ENCODE peak calls at places on chromosome 4, in ten cellular contexts. G, U, E, Z, W, L, N, C, D and F are unnamed samples.

GRCh38 chr4:174550541-174550940 is 28.3 kb upstream of the HPGD start:
- DNase-seq in W (no peak), N (no peak), E (no peak), C (no peak), G (no peak), L (no peak), D (no peak), Z (no peak), U (no peak), F (no peak)

GRCh38 chr4:156252300-156253016 is 298.8 kb upstream of the CTSO start:
- DNase-seq in U (no peak), N (no peak), G (peak), L (no peak), W (no peak), D (no peak), C (no peak), E (no peak), Z (no peak), F (no peak)

GRCh38 chr4:1543976-1544375 is 137.7 kb upstream of the NKX1-1 start:
- DNase-seq in Z (no peak), N (no peak), G (no peak), E (no peak), L (no peak), C (no peak), W (no peak), U (no peak), D (no peak), F (no peak)

GRCh38 chr4:69026974-69027373 is 69.3 kb upstream of the UGT2B7 start:
- DNase-seq in U (no peak), E (no peak), C (no peak), G (no peak), L (no peak), W (no peak), N (no peak), Z (no peak), D (no peak), F (no peak)

GRCh38 chr4:149638073-149638472 is 177.6 kb downstream of the IQCM start:
- DNase-seq in N (no peak), C (no peak), D (no peak), E (no peak), U (no peak), G (peak), L (no peak), W (no peak), Z (peak), F (no peak)

GRCh38 chr4:97987019-97987648 is 156.1 kb downstream of the STPG2 start:
- DNase-seq in G (peak), C (no peak), D (no peak), E (no peak), Z (peak), N (no peak), U (peak), L (no peak), W (no peak), F (no peak)

GRCh38 chr4:113468165-113469022 is 293.1 kb downstream of the CAMK2D start:
- DNase-seq in U (peak), C (peak), Z (peak), E (peak), W (no peak), N (no peak), L (no peak), G (peak), D (peak), F (peak)

GRCh38 chr4:165464813-165465381 is 86.1 kb downstream of the CPE start:
- DNase-seq in D (no peak), L (no peak), W (no peak), C (no peak), G (peak), E (no peak), U (peak), Z (no peak), N (no peak), F (peak)

GRCh38 chr4:45568694-45569093 is 555.2 kb downstream of the GABRG1 start:
- DNase-seq in W (no peak), D (no peak), E (no peak), L (no peak), C (no peak), U (no peak), Z (no peak), G (no peak), N (no peak), F (no peak)

GRCh38 chr4:1488831-1489638 is 82.8 kb upstream of the NKX1-1 start:
- DNase-seq in W (no peak), N (no peak), L (peak), G (no peak), E (peak), Z (no peak), C (no peak), U (no peak), D (peak), F (no peak)

GRCh38 chr4:73723029-73723428 is 17.3 kb upstream of the CXCL8 start:
- DNase-seq in N (no peak), L (no peak), G (peak), U (no peak), W (no peak), C (no peak), D (no peak), Z (no peak), E (no peak), F (no peak)

GRCh38 chr4:163587867-163588266 is 93.4 kb downstream of the TMA16 start:
- DNase-seq in D (no peak), N (no peak), U (peak), C (no peak), E (peak), G (peak), Z (no peak), L (peak), W (no peak), F (peak)

GRCh38 chr4:111475001-111475400 is 670.3 kb upstream of the FAM241A start:
- DNase-seq in Z (peak), C (no peak), G (peak), L (peak), W (no peak), D (no peak), N (peak), U (peak), E (peak), F (no peak)

GRCh38 chr4:136036744-136037143 is 1495.5 kb downstream of the PCDH18 start:
- DNase-seq in U (peak), C (no peak), W (no peak), N (no peak), D (no peak), G (peak), Z (peak), E (no peak), L (no peak), F (no peak)

GRCh38 chr4:174437324-174437723 is 85.0 kb downstream of the HPGD start:
- DNase-seq in W (no peak), N (no peak), C (no peak), Z (peak), G (peak), D (no peak), E (no peak), L (no peak), U (no peak), F (no peak)

GRCh38 chr4:94525993-94526740 is 74.4 kb downstream of the PDLIM5 start:
- DNase-seq in G (peak), E (no peak), C (no peak), D (no peak), Z (no peak), L (no peak), W (no peak), N (no peak), U (no peak), F (no peak)

GRCh38 chr4:157550028-157550427 is 329.5 kb downstream of the GRIA2 start:
- DNase-seq in G (no peak), N (no peak), W (no peak), D (no peak), C (no peak), L (peak), Z (no peak), U (peak), E (no peak), F (no peak)

GRCh38 chr4:20805716-20806115 is 105.5 kb downstream of the PACRGL start:
- DNase-seq in C (no peak), G (peak), D (no peak), L (no peak), W (no peak), E (no peak), U (no peak), Z (peak), N (no peak), F (no peak)

GRCh38 chr4:186190456-186191265 is 706 bp upstream of the CYP4V2 start:
- DNase-seq in U (peak), D (no peak), G (peak), N (no peak), Z (no peak), L (peak), W (peak), E (peak), C (no peak), F (peak)

GRCh38 chr4:22463179-22463578 is 52.7 kb downstream of the ADGRA3 start:
- DNase-seq in U (peak), Z (no peak), W (no peak), G (no peak), L (no peak), N (no peak), E (peak), C (no peak), D (no peak), F (peak)

GRCh38 chr4:95124906-95125504 is 367.2 kb downstream of the BMPR1B start:
- DNase-seq in G (peak), U (peak), Z (no peak), D (no peak), C (no peak), N (peak), W (no peak), L (peak), E (peak), F (peak)

GRCh38 chr4:52263612-52264011 is 212.5 kb downstream of the SPATA18 start:
- DNase-seq in Z (peak), U (no peak), C (no peak), L (no peak), D (no peak), W (no peak), G (no peak), N (no peak), E (no peak), F (no peak)

GRCh38 chr4:113971706-113972360 is 7.6 kb downstream of the ARSJ start:
- DNase-seq in D (no peak), L (no peak), U (no peak), E (no peak), N (no peak), G (peak), W (no peak), Z (no peak), C (no peak), F (no peak)

GRCh38 chr4:94307231-94307840 is 35.3 kb downstream of the HPGDS start:
- DNase-seq in L (no peak), D (no peak), Z (no peak), W (no peak), C (no peak), G (peak), E (no peak), U (no peak), N (no peak), F (no peak)

GRCh38 chr4:108590776-108591175 is 29.6 kb upstream of the RPL34 start:
- DNase-seq in E (no peak), N (no peak), U (no peak), D (no peak), Z (no peak), W (no peak), G (peak), C (no peak), L (no peak), F (no peak)

GRCh38 chr4:32000846-32001488 is 1280.8 kb downstream of the PCDH7 start:
- DNase-seq in W (no peak), N (no peak), L (no peak), Z (no peak), G (no peak), E (no peak), C (no peak), U (no peak), D (no peak), F (no peak)

GRCh38 chr4:74543247-74543670 is 98.3 kb downstream of the AREG start:
- DNase-seq in Z (no peak), C (no peak), D (no peak), U (no peak), W (no peak), L (no peak), E (no peak), N (no peak), G (no peak), F (peak)

GRCh38 chr4:25238052-25238451 is 4.2 kb downstream of the PI4K2B start:
- DNase-seq in D (no peak), E (no peak), W (no peak), U (no peak), C (no peak), G (no peak), L (no peak), N (no peak), Z (no peak), F (no peak)

GRCh38 chr4:42995343-42995944 is 102.9 kb downstream of the GRXCR1 start:
- DNase-seq in G (peak), E (no peak), C (no peak), U (peak), D (no peak), Z (no peak), L (peak), W (no peak), N (no peak), F (no peak)

GRCh38 chr4:86032476-86033022 is 327.3 kb downstream of the MAPK10 start:
- DNase-seq in E (no peak), C (no peak), L (no peak), U (peak), N (no peak), W (no peak), D (peak), G (peak), Z (peak), F (no peak)

GRCh38 chr4:119493419-119493818 is 135.2 kb downstream of the PDE5A start:
- DNase-seq in L (no peak), G (peak), E (no peak), C (no peak), D (no peak), W (no peak), U (peak), N (no peak), Z (no peak), F (no peak)

GRCh38 chr4:127622923-127623754 is 9.6 kb upstream of the INTU start:
- DNase-seq in D (peak), C (peak), U (peak), L (peak), Z (no peak), G (no peak), W (peak), E (peak), N (peak), F (peak)

GRCh38 chr4:89248879-89249281 is 58.7 kb downstream of the GPRIN3 start:
- DNase-seq in N (no peak), E (no peak), Z (no peak), W (no peak), U (no peak), G (no peak), D (no peak), L (no peak), C (no peak), F (no peak)

GRCh38 chr4:17317526-17317925 is 194.4 kb downstream of the QDPR start:
- DNase-seq in D (no peak), C (no peak), L (no peak), Z (no peak), W (no peak), N (no peak), E (no peak), G (no peak), U (no peak), F (no peak)

GRCh38 chr4:161581262-161581661 is 582.5 kb downstream of the FSTL5 start:
- DNase-seq in G (peak), D (no peak), N (no peak), E (no peak), L (no peak), W (no peak), C (no peak), U (peak), Z (no peak), F (no peak)

GRCh38 chr4:13430834-13431568 is 53.1 kb downstream of the RAB28 start:
- DNase-seq in W (no peak), E (no peak), G (no peak), Z (no peak), U (peak), N (no peak), C (no peak), L (no peak), D (no peak), F (no peak)
- TF ChIP-seq CTCF in W (no peak), E (peak), G (no peak), Z (peak), U (peak), N (peak), C (peak), L (no peak), D (no peak), F (peak)

GRCh38 chr4:6769138-6769983 is 13.2 kb upstream of the KIAA0232 start:
- DNase-seq in N (no peak), W (no peak), L (no peak), Z (no peak), D (peak), E (no peak), C (no peak), G (no peak), U (no peak), F (peak)
- TF ChIP-seq CTCF in N (no peak), W (no peak), L (no peak), Z (no peak), D (no peak), E (no peak), C (no peak), G (no peak), U (no peak), F (no peak)

DNA sequence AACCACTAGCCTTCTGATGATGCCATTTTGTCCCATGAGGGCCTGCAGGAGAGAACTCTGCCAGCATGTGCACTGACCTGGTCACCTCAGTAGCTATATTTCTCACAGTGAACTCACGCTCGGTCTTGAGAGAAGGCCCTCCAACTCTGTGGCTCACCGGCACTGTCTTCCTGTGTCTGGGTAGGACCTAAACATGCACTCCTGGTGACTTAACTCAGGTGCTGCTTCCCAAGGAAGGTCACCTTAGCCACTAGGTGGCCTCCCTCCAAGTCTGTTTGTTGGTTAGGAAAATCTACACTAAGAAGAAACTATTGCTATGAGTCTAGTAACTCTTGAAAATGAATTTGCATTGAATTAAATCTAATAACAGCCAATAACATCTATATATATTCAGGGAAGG is 24.8 kb downstream of the TLR10 start:
- DNase-seq in Z (no peak), N (no peak), U (peak), W (no peak), E (peak), L (no peak), G (peak), C (no peak), D (no peak), F (peak)
- TF ChIP-seq CTCF in Z (peak), N (peak), U (peak), W (no peak), E (peak), L (no peak), G (no peak), C (no peak), D (no peak), F (no peak)

GRCh38 chr4:169009281-169010124 is 552 bp downstream of the CBR4 start:
- DNase-seq in Z (no peak), C (peak), G (peak), L (peak), D (peak), W (peak), E (peak), N (peak), U (peak), F (peak)
- TF ChIP-seq CTCF in Z (peak), C (no peak), G (peak), L (no peak), D (no peak), W (peak), E (no peak), N (no peak), U (no peak), F (no peak)

DNA sequence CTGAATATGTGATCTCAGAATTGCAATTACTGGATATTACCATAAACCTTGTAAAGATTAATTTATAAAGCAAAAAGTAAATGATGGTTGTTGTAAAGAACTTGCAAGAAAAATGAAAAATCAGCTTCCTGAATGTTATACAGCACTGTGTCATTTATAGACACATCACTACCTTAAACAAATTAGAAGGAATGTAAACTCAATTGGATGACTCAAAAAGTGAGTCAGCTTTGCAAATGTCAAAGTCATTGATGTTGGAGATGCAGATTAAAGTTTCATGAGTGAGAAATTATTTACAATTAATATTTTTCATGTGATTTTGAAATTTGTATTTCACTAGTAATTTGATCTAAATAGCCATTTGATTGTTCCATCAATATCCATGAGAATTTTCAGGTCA is 193.2 kb downstream of the RAPGEF2 start:
- DNase-seq in G (peak), U (no peak), W (no peak), N (no peak), C (no peak), E (no peak), L (no peak), D (no peak), Z (no peak), F (no peak)
- TF ChIP-seq CTCF in G (no peak), U (no peak), W (no peak), N (no peak), C (no peak), E (no peak), L (no peak), D (no peak), Z (no peak), F (no peak)

GRCh38 chr4:23899565-23899964 is 9.7 kb upstream of the PPARGC1A start:
- DNase-seq in C (no peak), E (no peak), D (no peak), L (no peak), Z (no peak), U (no peak), G (no peak), N (no peak), W (no peak), F (no peak)

GRCh38 chr4:23904639-23905061 is 14.8 kb upstream of the PPARGC1A start:
- DNase-seq in W (no peak), G (no peak), U (no peak), D (no peak), Z (no peak), N (no peak), C (no peak), E (no peak), L (no peak), F (no peak)

GRCh38 chr4:23900636-23901035 is 10.8 kb upstream of the PPARGC1A start:
- DNase-seq in W (no peak), U (no peak), E (no peak), D (no peak), C (no peak), Z (no peak), N (no peak), G (no peak), L (no peak), F (no peak)

GRCh38 chr4:23903859-23904438 is 14.1 kb upstream of the PPARGC1A start:
- DNase-seq in Z (no peak), W (no peak), G (peak), C (no peak), L (no peak), U (peak), N (no peak), D (no peak), E (no peak), F (no peak)

DNA sequence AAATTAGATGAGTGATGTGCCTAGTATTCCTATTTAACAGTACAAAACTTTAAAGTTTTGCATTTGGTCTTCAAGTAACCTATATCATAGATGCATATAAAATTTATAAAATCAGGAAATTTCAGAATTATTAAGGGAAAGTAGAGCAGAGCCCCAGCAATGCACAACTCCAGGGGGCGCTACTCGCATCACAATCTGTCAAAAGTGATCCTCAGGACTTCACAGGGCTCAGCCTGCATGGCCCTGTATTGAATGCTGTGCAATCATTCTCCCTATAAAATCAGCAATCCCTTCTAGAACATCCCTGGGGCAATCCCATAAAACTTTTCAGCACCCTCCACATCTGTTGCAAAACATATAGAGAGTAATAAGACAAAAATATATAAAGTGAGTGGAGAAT is 12.4 kb upstream of the PPARGC1A start:
- DNase-seq in D (no peak), N (no peak), E (peak), U (peak), C (no peak), G (no peak), L (no peak), W (no peak), Z (no peak), F (no peak)
- TF ChIP-seq CTCF in D (peak), N (peak), E (peak), U (peak), C (no peak), G (no peak), L (no peak), W (no peak), Z (peak), F (no peak)

GRCh38 chr4:7195138-7195510 is 2.8 kb downstream of the SORCS2 start:
- DNase-seq in C (no peak), W (peak), E (no peak), N (no peak), U (no peak), L (no peak), D (no peak), Z (no peak), G (no peak), F (no peak)

GRCh38 chr4:7193040-7193958 is 961 bp downstream of the SORCS2 start:
- DNase-seq in D (peak), U (no peak), C (no peak), W (peak), N (no peak), L (peak), G (no peak), E (no peak), Z (no peak), F (no peak)

GRCh38 chr4:7195546-7196282 is 3.4 kb downstream of the SORCS2 start:
- DNase-seq in C (no peak), E (no peak), G (no peak), Z (no peak), D (no peak), W (peak), L (no peak), U (no peak), N (no peak), F (no peak)

GRCh38 chr4:7196283-7196651 is 3.9 kb downstream of the SORCS2 start:
- DNase-seq in D (no peak), N (no peak), L (no peak), C (no peak), G (no peak), W (no peak), U (no peak), Z (no peak), E (no peak), F (no peak)

GRCh38 chr4:7194251-7195137 is 2.2 kb downstream of the SORCS2 start:
- DNase-seq in L (peak), U (peak), E (no peak), D (peak), W (peak), G (peak), C (peak), Z (no peak), N (no peak), F (peak)
- TF ChIP-seq CTCF in L (peak), U (peak), E (no peak), D (peak), W (peak), G (peak), C (peak), Z (peak), N (peak), F (peak)